ENCODE peak calls at places on chromosomes 12 and 14, in five cellular contexts. Q, Y, U, A and J are unnamed samples.

GRCh38 chr12:63921157-63921556 is 76.7 kb downstream of the SRGAP1 start:
- DNase-seq in U (no peak), Y (no peak), A (no peak), Q (no peak), J (no peak)

GRCh38 chr14:92105845-92106094 is 612 bp downstream of the ATXN3 start:
- DNase-seq in Y (peak; percentile 62), A (peak; percentile 29), Q (peak; percentile 83), U (no peak), J (peak; percentile 82)

GRCh38 chr12:6465467-6466183 is 4.9 kb downstream of the VAMP1 start:
- DNase-seq in Q (no peak), U (peak; percentile 92), A (peak; percentile 63), Y (no peak), J (no peak)

GRCh38 chr12:14612895-14613294 is 45.2 kb upstream of the PLBD1 start:
- DNase-seq in Y (no peak), Q (no peak), A (no peak), U (no peak), J (no peak)

GRCh38 chr14:72611956-72612500 is 281.9 kb downstream of the DPF3 start:
- DNase-seq in A (no peak), Q (no peak), U (no peak), Y (no peak), J (peak; percentile 10)

GRCh38 chr14:92409069-92409468 is 86.1 kb downstream of the SLC24A4 start:
- DNase-seq in Q (no peak), U (no peak), A (no peak), Y (no peak), J (peak; percentile 81)

GRCh38 chr14:21496453-21496852 is 14.7 kb downstream of the METTL3 start:
- DNase-seq in Y (peak; percentile 30), U (no peak), A (no peak), Q (no peak), J (no peak)

GRCh38 chr12:46266382-46266791 is 2.5 kb downstream of the SLC38A1 start:
- DNase-seq in Y (no peak), Q (no peak), U (peak; percentile 58), A (no peak), J (no peak)

GRCh38 chr12:106062693-106063092 is 76.1 kb downstream of the NUAK1 start:
- DNase-seq in U (no peak), Y (no peak), A (no peak), Q (no peak), J (no peak)

GRCh38 chr12:68964013-68964412 is 31.0 kb upstream of the CPM start:
- DNase-seq in A (no peak), Q (no peak), Y (no peak), U (no peak), J (no peak)

GRCh38 chr14:61615743-61616523 is 79.4 kb upstream of the HIF1A start:
- DNase-seq in U (no peak), A (no peak), Y (no peak), Q (no peak), J (no peak)

GRCh38 chr12:124939428-124940142 is 25.1 kb upstream of the UBC start:
- DNase-seq in A (peak; percentile 77), Q (peak; percentile 93), Y (peak; percentile 83), U (peak; percentile 95), J (peak; percentile 95)

GRCh38 chr12:112107728-112108447 is 695 bp downstream of the NAA25 start:
- DNase-seq in Q (no peak), U (peak; percentile 43), A (no peak), Y (no peak), J (no peak)

GRCh38 chr14:68551045-68551683 is 241.7 kb downstream of the ZFP36L1 start:
- DNase-seq in Q (no peak), A (no peak), U (no peak), Y (peak; percentile 23), J (no peak)

GRCh38 chr12:106719879-106720278 is 54.6 kb upstream of the RIC8B start:
- DNase-seq in Q (no peak), U (no peak), A (no peak), Y (no peak), J (no peak)

GRCh38 chr12:56160160-56160763 is 2.1 kb downstream of the MYL6 start:
- DNase-seq in U (peak; percentile 59), A (no peak), Q (peak; percentile 86), Y (peak; percentile 39), J (no peak)

GRCh38 chr12:3045989-3046388 is 31.2 kb upstream of the TSPAN9 start:
- DNase-seq in A (no peak), Y (no peak), U (no peak), Q (peak; percentile 33), J (peak; percentile 12)
- H3K27ac ChIP-seq in A (no peak overlapping the region), Y (no peak overlapping the region), U (peak overlapping the region; percentile 66), Q (no peak overlapping the region), J (no peak overlapping the region)

GRCh38 chr12:17322090-17322489 is 716.1 kb upstream of the LMO3 start:
- DNase-seq in U (peak; percentile 10), Y (no peak), A (no peak), Q (no peak), J (no peak)
- TF ChIP-seq POLR2AphosphoS5 in U (no peak), Y (no peak), A (no peak), Q (no peak), J (no peak)

GRCh38 chr14:104978774-104979691 is 859 bp upstream of the AHNAK2 start:
- DNase-seq in Q (peak; percentile 73), U (no peak), Y (no peak), A (no peak), J (peak; percentile 68)
- H3K4me3 ChIP-seq in Q (no peak overlapping the region), U (peak overlapping the region; percentile 64), Y (peak overlapping the region; percentile 47), A (peak overlapping the region; percentile 34), J (peak overlapping the region; percentile 67)

DNA sequence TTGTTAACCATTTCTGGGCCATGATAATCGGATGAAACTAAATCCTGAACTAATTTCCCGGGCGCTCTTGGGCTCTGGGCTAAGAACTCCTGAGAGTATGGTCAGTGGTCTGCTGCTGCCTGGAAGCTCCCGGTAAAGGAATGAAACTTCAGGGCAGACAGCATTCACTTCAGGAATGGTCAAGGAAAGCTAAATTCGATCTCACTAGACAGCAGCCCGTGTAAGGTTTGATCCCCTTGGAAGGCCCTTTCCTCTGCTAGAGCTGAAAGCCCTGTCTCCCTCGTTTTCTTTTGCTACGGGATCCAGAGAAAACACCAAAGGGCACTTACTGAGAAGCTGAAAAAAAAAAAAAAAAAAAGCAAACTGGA is 683 bp downstream of the ASB8 start:
- DNase-seq in A (no peak), Q (no peak), Y (no peak), U (no peak), J (no peak)
- H3K27ac ChIP-seq in A (peak overlapping the region; percentile 82), Q (peak overlapping the region; percentile 92), Y (peak overlapping the region; percentile 89), U (peak overlapping the region; percentile 79), J (peak overlapping the region; percentile 88)

DNA sequence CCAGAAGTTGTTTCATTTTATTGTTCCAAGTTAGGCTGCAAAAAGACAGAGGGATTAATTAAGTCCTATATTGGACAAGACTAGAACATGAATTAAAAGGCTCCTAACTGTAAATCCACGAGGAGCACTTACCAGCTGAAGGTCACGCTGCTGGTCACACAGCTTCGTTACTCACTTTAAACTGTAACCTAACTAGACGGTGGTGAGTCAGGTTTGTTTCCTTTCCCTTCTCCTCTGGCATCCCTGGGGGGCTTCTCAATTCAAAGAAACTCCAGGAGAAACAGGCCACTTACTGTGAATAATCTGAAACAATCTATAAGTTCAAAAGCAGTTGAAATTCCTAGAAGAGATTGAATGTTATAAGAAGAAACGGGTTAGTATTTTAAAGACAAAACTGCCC is 331.4 kb downstream of the BCAT1 start:
- DNase-seq in A (no peak), U (no peak), Y (no peak), Q (no peak), J (no peak)
- TF ChIP-seq POLR2AphosphoS5 in A (no peak), U (no peak), Y (no peak), Q (no peak), J (no peak)

GRCh38 chr12:48881652-48882324 is 16.1 kb upstream of the RND1 start:
- DNase-seq in Y (no peak), A (no peak), U (no peak), Q (no peak), J (no peak)
- H3K4me3 ChIP-seq in Y (peak overlapping the region; percentile 8), A (no peak overlapping the region), U (peak overlapping the region; percentile 44), Q (no peak overlapping the region), J (no peak overlapping the region)

GRCh38 chr12:126507231-126507630 is 1442.0 kb downstream of the AACS start:
- DNase-seq in U (no peak), A (no peak), Y (no peak), Q (no peak), J (no peak)

GRCh38 chr12:126510630-126511029 is 1445.4 kb downstream of the AACS start:
- DNase-seq in A (no peak), Y (no peak), U (peak; percentile 14), Q (no peak), J (no peak)

GRCh38 chr12:126509587-126509986 is 1444.4 kb downstream of the AACS start:
- DNase-seq in Q (no peak), Y (no peak), A (no peak), U (no peak), J (no peak)

DNA sequence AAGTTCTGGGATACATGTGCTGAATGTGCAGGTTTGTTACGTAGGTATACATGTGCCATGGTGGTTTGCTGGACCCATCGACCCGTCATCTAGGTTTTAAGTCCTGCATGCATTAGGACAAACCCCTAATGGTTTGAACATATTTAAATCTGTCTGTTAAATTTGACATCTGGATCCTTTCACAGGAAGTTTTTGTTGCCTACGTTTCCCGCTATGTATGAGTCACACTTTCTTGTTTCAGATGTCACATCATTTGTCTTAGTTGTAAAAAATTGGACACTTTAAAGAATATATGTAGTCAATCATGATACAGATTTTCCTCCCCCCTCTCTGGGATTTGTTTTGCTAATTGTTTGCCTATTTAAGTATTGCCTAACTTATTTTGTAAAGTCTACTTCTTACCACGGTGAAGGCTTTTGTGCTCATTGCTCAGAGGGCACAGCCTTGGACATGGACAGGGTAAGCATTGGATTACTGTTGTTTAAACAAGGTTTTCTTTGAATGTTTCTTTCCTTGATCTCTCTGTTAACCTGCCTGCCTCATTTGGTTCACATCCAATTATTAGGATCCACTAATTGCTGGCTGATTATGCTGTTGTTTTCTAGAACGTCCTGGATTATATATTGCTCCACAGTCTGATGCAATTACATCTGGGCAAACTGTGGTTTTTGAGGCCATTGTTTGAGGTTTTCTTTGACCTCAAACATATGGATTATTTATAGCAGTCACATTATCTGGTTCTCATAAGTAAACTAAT is 1441.4 kb downstream of the AACS start:
- DNase-seq in Y (no peak), Q (no peak), U (no peak), A (no peak), J (no peak)
- H3K27ac ChIP-seq in Y (no peak overlapping the region), Q (no peak overlapping the region), U (no peak overlapping the region), A (no peak overlapping the region), J (no peak overlapping the region)